ENCODE peak calls at places on chromosomes 11 and 22, in nine cellular contexts. One of them, this sample, is unnamed.
A peak's percentile ranks its signal among the peaks of the same experiment; 100 is the strongest.

GRCh38 chr11:100329352-100329751 is 357.7 kb upstream of the ARHGAP42 start:
- DNase-seq in DND-41: no peak
- DNase-seq in ascending aorta: no peak
- DNase-seq in esophagus squamous epithelium: no peak
- DNase-seq in breast epithelium: no peak
- DNase-seq in WERI-Rb-1: no peak
- DNase-seq in AG04450: no peak
- DNase-seq in kidney: no peak
- DNase-seq in adrenal gland: no peak
- DNase-seq in this sample: no peak

GRCh38 chr22:44259366-44260215 is 53.2 kb downstream of the SHISAL1 start:
- DNase-seq in breast epithelium: peak; percentile 20
- DNase-seq in WERI-Rb-1: peak; percentile 2
- DNase-seq in adrenal gland: no peak
- DNase-seq in esophagus squamous epithelium: no peak
- DNase-seq in kidney: no peak
- DNase-seq in AG04450: no peak
- DNase-seq in ascending aorta: peak; percentile 37
- DNase-seq in DND-41: no peak
- DNase-seq in this sample: no peak

GRCh38 chr11:6405039-6405667 is 13.7 kb downstream of the APBB1 start:
- DNase-seq in esophagus squamous epithelium: no peak
- DNase-seq in WERI-Rb-1: no peak
- DNase-seq in adrenal gland: no peak
- DNase-seq in ascending aorta: no peak
- DNase-seq in DND-41: no peak
- DNase-seq in AG04450: no peak
- DNase-seq in breast epithelium: no peak
- DNase-seq in kidney: peak; percentile 92
- DNase-seq in this sample: no peak

GRCh38 chr22:31248138-31248745 is 36.1 kb downstream of the LIMK2 start:
- DNase-seq in AG04450: peak; percentile 80
- DNase-seq in kidney: peak; percentile 91
- DNase-seq in adrenal gland: peak; percentile 91
- DNase-seq in ascending aorta: peak; percentile 87
- DNase-seq in breast epithelium: peak; percentile 86
- DNase-seq in WERI-Rb-1: peak; percentile 93
- DNase-seq in DND-41: peak; percentile 87
- DNase-seq in esophagus squamous epithelium: no peak
- DNase-seq in this sample: peak; percentile 94

GRCh38 chr11:45921561-45922424 is 663 bp upstream of the LARGE2 start:
- DNase-seq in adrenal gland: peak; percentile 40
- DNase-seq in kidney: peak; percentile 86
- DNase-seq in WERI-Rb-1: peak; percentile 90
- DNase-seq in esophagus squamous epithelium: no peak
- DNase-seq in ascending aorta: no peak
- DNase-seq in AG04450: no peak
- DNase-seq in DND-41: no peak
- DNase-seq in breast epithelium: peak; percentile 67
- DNase-seq in this sample: no peak

GRCh38 chr11:8384199-8384821 is 120.6 kb upstream of the LMO1 start:
- DNase-seq in esophagus squamous epithelium: no peak
- DNase-seq in kidney: peak; percentile 86
- DNase-seq in AG04450: no peak
- DNase-seq in WERI-Rb-1: peak; percentile 57
- DNase-seq in adrenal gland: peak; percentile 78
- DNase-seq in DND-41: no peak
- DNase-seq in ascending aorta: peak; percentile 45
- DNase-seq in breast epithelium: no peak
- DNase-seq in this sample: peak; percentile 13

GRCh38 chr11:67349927-67350465 is 3.4 kb downstream of the POLD4 start:
- DNase-seq in breast epithelium: no peak
- DNase-seq in kidney: no peak
- DNase-seq in adrenal gland: no peak
- DNase-seq in esophagus squamous epithelium: no peak
- DNase-seq in ascending aorta: no peak
- DNase-seq in DND-41: no peak
- DNase-seq in AG04450: no peak
- DNase-seq in WERI-Rb-1: no peak
- DNase-seq in this sample: no peak

GRCh38 chr22:35450824-35451541 is 51.0 kb downstream of the MCM5 start:
- DNase-seq in adrenal gland: no peak
- DNase-seq in DND-41: no peak
- DNase-seq in esophagus squamous epithelium: no peak
- DNase-seq in AG04450: no peak
- DNase-seq in ascending aorta: no peak
- DNase-seq in breast epithelium: no peak
- DNase-seq in kidney: no peak
- DNase-seq in WERI-Rb-1: no peak
- DNase-seq in this sample: no peak

GRCh38 chr22:31079095-31079642 is 1.9 kb upstream of the SMTN start:
- DNase-seq in adrenal gland: no peak
- DNase-seq in breast epithelium: no peak
- DNase-seq in ascending aorta: no peak
- DNase-seq in kidney: no peak
- DNase-seq in WERI-Rb-1: no peak
- DNase-seq in esophagus squamous epithelium: no peak
- DNase-seq in DND-41: no peak
- DNase-seq in AG04450: no peak
- DNase-seq in this sample: no peak

GRCh38 chr11:68504432-68505066 is 44.0 kb downstream of the PPP6R3 start:
- DNase-seq in esophagus squamous epithelium: no peak
- DNase-seq in ascending aorta: no peak
- DNase-seq in kidney: no peak
- DNase-seq in DND-41: no peak
- DNase-seq in AG04450: no peak
- DNase-seq in WERI-Rb-1: no peak
- DNase-seq in adrenal gland: no peak
- DNase-seq in breast epithelium: no peak
- DNase-seq in this sample: no peak

GRCh38 chr11:68509105-68509504 is 48.6 kb downstream of the PPP6R3 start:
- DNase-seq in ascending aorta: no peak
- DNase-seq in esophagus squamous epithelium: no peak
- DNase-seq in adrenal gland: no peak
- DNase-seq in breast epithelium: no peak
- DNase-seq in kidney: no peak
- DNase-seq in WERI-Rb-1: no peak
- DNase-seq in AG04450: no peak
- DNase-seq in DND-41: no peak
- DNase-seq in this sample: no peak

GRCh38 chr11:68508425-68508824 is 47.9 kb downstream of the PPP6R3 start:
- DNase-seq in kidney: no peak
- DNase-seq in DND-41: no peak
- DNase-seq in AG04450: no peak
- DNase-seq in WERI-Rb-1: no peak
- DNase-seq in breast epithelium: no peak
- DNase-seq in adrenal gland: no peak
- DNase-seq in esophagus squamous epithelium: no peak
- DNase-seq in ascending aorta: no peak
- DNase-seq in this sample: no peak

GRCh38 chr11:68505596-68505995 is 45.0 kb downstream of the PPP6R3 start:
- DNase-seq in breast epithelium: no peak
- DNase-seq in adrenal gland: no peak
- DNase-seq in AG04450: no peak
- DNase-seq in DND-41: no peak
- DNase-seq in ascending aorta: no peak
- DNase-seq in kidney: no peak
- DNase-seq in WERI-Rb-1: no peak
- DNase-seq in esophagus squamous epithelium: no peak
- DNase-seq in this sample: peak; percentile 60

DNA sequence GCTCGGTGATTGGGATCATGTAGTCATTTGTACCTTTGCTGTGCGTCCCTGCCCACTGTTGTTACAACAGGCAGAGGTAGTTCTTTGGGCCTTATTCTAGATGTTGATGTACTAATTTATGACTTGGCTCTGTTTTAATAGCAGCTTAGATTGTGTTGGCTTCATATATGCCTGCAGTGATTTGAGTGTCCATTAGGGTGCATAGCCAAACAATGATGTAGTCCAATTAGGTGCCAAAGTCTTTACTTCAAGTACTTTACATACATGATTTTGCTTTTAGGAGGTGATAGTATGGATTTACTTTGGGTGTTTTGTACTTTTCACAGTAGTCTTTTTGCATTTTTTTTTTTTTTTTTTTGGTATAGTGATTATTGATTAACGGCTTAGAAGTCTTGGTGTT is 46.4 kb downstream of the PPP6R3 start:
- DNase-seq in adrenal gland: no peak
- DNase-seq in DND-41: no peak
- DNase-seq in breast epithelium: no peak
- DNase-seq in kidney: no peak
- DNase-seq in ascending aorta: no peak
- DNase-seq in AG04450: no peak
- DNase-seq in esophagus squamous epithelium: no peak
- DNase-seq in WERI-Rb-1: no peak
- DNase-seq in this sample: no peak
- TF ChIP-seq CTCF in adrenal gland: no peak
- TF ChIP-seq CTCF in DND-41: no peak
- TF ChIP-seq CTCF in breast epithelium: no peak
- TF ChIP-seq CTCF in kidney: no peak
- TF ChIP-seq CTCF in ascending aorta: no peak
- TF ChIP-seq CTCF in AG04450: no peak
- TF ChIP-seq CTCF in esophagus squamous epithelium: peak; percentile 21
- TF ChIP-seq CTCF in WERI-Rb-1: no peak
- TF ChIP-seq CTCF in this sample: peak; percentile 4

GRCh38 chr22:19142394-19142793 is 2.1 kb downstream of the ESS2 start:
- DNase-seq in DND-41: no peak
- DNase-seq in breast epithelium: no peak
- DNase-seq in AG04450: no peak
- DNase-seq in ascending aorta: no peak
- DNase-seq in esophagus squamous epithelium: no peak
- DNase-seq in WERI-Rb-1: no peak
- DNase-seq in adrenal gland: no peak
- DNase-seq in kidney: no peak
- DNase-seq in this sample: no peak

GRCh38 chr22:19147193-19147780 is 2.8 kb downstream of the GSC2 start:
- DNase-seq in esophagus squamous epithelium: no peak
- DNase-seq in ascending aorta: no peak
- DNase-seq in DND-41: no peak
- DNase-seq in breast epithelium: no peak
- DNase-seq in adrenal gland: no peak
- DNase-seq in WERI-Rb-1: peak; percentile 41
- DNase-seq in kidney: no peak
- DNase-seq in AG04450: no peak
- DNase-seq in this sample: no peak

GRCh38 chr22:19143212-19143611 is 1.2 kb downstream of the ESS2 start:
- DNase-seq in kidney: no peak
- DNase-seq in breast epithelium: no peak
- DNase-seq in esophagus squamous epithelium: no peak
- DNase-seq in AG04450: no peak
- DNase-seq in DND-41: no peak
- DNase-seq in WERI-Rb-1: no peak
- DNase-seq in adrenal gland: no peak
- DNase-seq in ascending aorta: no peak
- DNase-seq in this sample: no peak

GRCh38 chr22:19146215-19146968 is 1.9 kb upstream of the ESS2 start:
- DNase-seq in esophagus squamous epithelium: no peak
- DNase-seq in WERI-Rb-1: no peak
- DNase-seq in breast epithelium: no peak
- DNase-seq in AG04450: no peak
- DNase-seq in ascending aorta: no peak
- DNase-seq in kidney: no peak
- DNase-seq in adrenal gland: no peak
- DNase-seq in DND-41: no peak
- DNase-seq in this sample: no peak

DNA sequence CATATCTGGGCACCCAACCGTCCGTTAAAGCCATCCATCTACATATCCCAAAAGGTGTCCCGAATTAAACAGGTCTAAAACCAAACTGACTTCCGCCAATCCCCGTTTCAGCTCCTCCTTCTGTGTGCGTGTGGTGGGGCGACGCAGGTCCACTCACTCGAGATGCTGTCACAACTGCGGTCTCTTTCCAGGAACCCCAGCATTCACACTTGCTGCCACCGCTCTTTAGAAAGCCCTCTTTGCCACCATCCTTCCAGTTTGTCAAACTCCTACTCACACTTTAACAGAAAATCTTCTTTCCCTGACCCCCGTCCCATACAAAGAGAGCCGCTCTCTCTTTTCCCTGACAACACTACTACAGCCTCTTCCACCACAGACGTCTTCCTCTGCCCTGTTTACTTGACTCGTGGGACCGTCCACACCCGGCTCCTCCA is 467 bp downstream of the ESS2 start:
- DNase-seq in ascending aorta: no peak
- DNase-seq in breast epithelium: no peak
- DNase-seq in kidney: no peak
- DNase-seq in esophagus squamous epithelium: no peak
- DNase-seq in WERI-Rb-1: no peak
- DNase-seq in DND-41: peak; percentile 32
- DNase-seq in adrenal gland: peak; percentile 12
- DNase-seq in AG04450: no peak
- DNase-seq in this sample: peak; percentile 6
- H3K27ac ChIP-seq in ascending aorta: peak overlapping the region; percentile 63
- H3K27ac ChIP-seq in breast epithelium: peak overlapping the region; percentile 83
- H3K27ac ChIP-seq in kidney: peak overlapping the region; percentile 69
- H3K27ac ChIP-seq in esophagus squamous epithelium: peak overlapping the region; percentile 82
- H3K27ac ChIP-seq in WERI-Rb-1: peak overlapping the region; percentile 69
- H3K27ac ChIP-seq in DND-41: peak overlapping the region; percentile 64
- H3K27ac ChIP-seq in adrenal gland: no peak overlapping the region
- H3K27ac ChIP-seq in AG04450: peak overlapping the region; percentile 57
- H3K27ac ChIP-seq in this sample: peak overlapping the region; percentile 5

DNA sequence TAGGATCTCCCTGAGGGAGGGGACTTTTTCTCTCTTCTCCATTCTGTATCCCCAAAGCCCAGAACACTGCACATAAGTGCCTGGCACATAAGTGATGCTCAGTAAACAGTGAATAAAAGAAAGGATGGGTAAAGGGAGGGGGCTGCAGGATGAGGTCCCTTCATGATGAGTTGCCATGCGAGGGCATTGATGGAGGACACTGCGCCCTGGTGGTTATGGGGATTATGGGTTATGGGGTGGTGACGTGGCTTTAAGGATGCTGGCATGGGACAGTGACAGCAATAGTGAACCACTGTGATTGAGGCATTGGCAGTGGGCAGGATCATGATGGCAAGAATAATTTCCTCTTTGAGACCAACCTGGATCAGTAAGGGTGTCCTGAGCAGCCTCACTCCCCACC is 43.9 kb upstream of the LRRC32 start:
- DNase-seq in ascending aorta: no peak
- DNase-seq in DND-41: no peak
- DNase-seq in kidney: no peak
- DNase-seq in WERI-Rb-1: no peak
- DNase-seq in AG04450: no peak
- DNase-seq in breast epithelium: no peak
- DNase-seq in adrenal gland: no peak
- DNase-seq in esophagus squamous epithelium: no peak
- DNase-seq in this sample: no peak
- TF ChIP-seq CTCF in ascending aorta: no peak
- TF ChIP-seq CTCF in DND-41: no peak
- TF ChIP-seq CTCF in kidney: no peak
- TF ChIP-seq CTCF in WERI-Rb-1: peak; percentile 5
- TF ChIP-seq CTCF in AG04450: no peak
- TF ChIP-seq CTCF in breast epithelium: no peak
- TF ChIP-seq CTCF in adrenal gland: no peak
- TF ChIP-seq CTCF in esophagus squamous epithelium: no peak
- TF ChIP-seq CTCF in this sample: no peak

DNA sequence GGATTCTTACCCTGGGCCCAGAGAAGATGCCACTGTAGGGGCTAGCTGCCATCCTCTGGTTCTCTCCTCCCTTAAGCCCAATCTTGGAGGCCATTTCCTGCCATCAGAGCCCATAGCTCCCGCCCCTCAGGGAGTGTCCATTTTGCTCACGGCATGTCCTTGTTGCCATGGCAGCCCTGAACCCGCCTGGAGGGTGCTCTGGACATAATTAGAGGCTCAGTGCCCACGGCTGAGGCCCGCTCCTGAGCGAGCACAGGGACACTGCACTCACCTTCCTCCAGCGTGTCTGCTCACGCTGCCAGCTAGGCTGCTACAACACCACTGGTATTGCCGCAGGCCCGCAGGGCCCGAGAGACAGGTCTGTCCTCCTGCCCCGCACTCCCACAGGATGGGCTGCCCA is 11.1 kb upstream of the SUSD2 start:
- DNase-seq in kidney: no peak
- DNase-seq in esophagus squamous epithelium: no peak
- DNase-seq in breast epithelium: no peak
- DNase-seq in DND-41: no peak
- DNase-seq in adrenal gland: no peak
- DNase-seq in AG04450: no peak
- DNase-seq in WERI-Rb-1: no peak
- DNase-seq in ascending aorta: no peak
- DNase-seq in this sample: no peak
- H3K27ac ChIP-seq in kidney: no peak overlapping the region
- H3K27ac ChIP-seq in esophagus squamous epithelium: no peak overlapping the region
- H3K27ac ChIP-seq in breast epithelium: peak overlapping the region; percentile 25
- H3K27ac ChIP-seq in DND-41: no peak overlapping the region
- H3K27ac ChIP-seq in adrenal gland: no peak overlapping the region
- H3K27ac ChIP-seq in AG04450: no peak overlapping the region
- H3K27ac ChIP-seq in WERI-Rb-1: no peak overlapping the region
- H3K27ac ChIP-seq in ascending aorta: peak overlapping the region; percentile 49
- H3K27ac ChIP-seq in this sample: no peak overlapping the region